ENCODE peak calls at places on chromosomes 7 and 10, in ten cellular contexts. S is neural progenitor cell, M is AG04449, V is stomach, T is fibroblast of lung, L is tibial nerve, O is trophoblast cell, D is hepatocyte, E is skeletal muscle cell, N is brain microvascular endothelial cell. B is an unnamed sample.

GRCh38 chr7:113945018-113945938 is 26.5 kb upstream of the PPP1R3A start:
- DNase-seq in S (no peak), M (no peak), V (no peak), T (peak; percentile 2), L (no peak), O (no peak), D (no peak), E (no peak), N (no peak), B (no peak)

GRCh38 chr7:46059308-46060020 is 138.4 kb upstream of the IGFBP3 start:
- DNase-seq in S (no peak), M (no peak), V (no peak), T (no peak), L (no peak), O (no peak), D (no peak), E (no peak), N (no peak), B (peak; percentile 28)

GRCh38 chr10:83373659-83374058 is 765.6 kb upstream of the GHITM start:
- DNase-seq in S (peak; percentile 50), M (no peak), V (no peak), T (no peak), L (no peak), O (no peak), D (peak; percentile 26), E (no peak), N (peak; percentile 1), B (no peak)

GRCh38 chr10:74018241-74018640 is 20.3 kb downstream of the VCL start:
- DNase-seq in S (no peak), M (no peak), V (peak; percentile 36), T (no peak), L (no peak), O (no peak), D (no peak), E (no peak), N (no peak), B (no peak)

GRCh38 chr10:69647101-69647500 is 17.1 kb downstream of the FAM241B start:
- DNase-seq in S (no peak), M (no peak), V (no peak), T (no peak), L (no peak), O (no peak), D (no peak), E (no peak), N (no peak), B (no peak)

GRCh38 chr7:95636140-95636539 is 39.8 kb upstream of the PDK4 start:
- DNase-seq in S (no peak), M (no peak), V (no peak), T (peak; percentile 21), L (no peak), O (no peak), D (no peak), E (no peak), N (peak; percentile 3), B (no peak)

GRCh38 chr7:123797673-123798526 is 47.1 kb upstream of the HYAL4 start:
- DNase-seq in S (peak; percentile 28), M (peak; percentile 26), V (no peak), T (peak; percentile 94), L (no peak), O (peak; percentile 37), D (peak; percentile 69), E (peak; percentile 49), N (peak; percentile 59), B (no peak)

GRCh38 chr10:566241-566885 is 123.1 kb downstream of the DIP2C start:
- DNase-seq in S (no peak), M (no peak), V (no peak), T (no peak), L (no peak), O (no peak), D (peak; percentile 35), E (no peak), N (no peak), B (no peak)

GRCh38 chr7:158760445-158760764 is 55.8 kb upstream of the NCAPG2 start:
- DNase-seq in S (no peak), M (no peak), V (no peak), T (no peak), L (no peak), O (no peak), D (no peak), E (no peak), N (no peak), B (no peak)

GRCh38 chr10:102713483-102713813 is 749 bp downstream of the ARL3 start:
- DNase-seq in S (no peak), M (no peak), V (no peak), T (no peak), L (no peak), O (peak; percentile 45), D (no peak), E (no peak), N (no peak), B (peak; percentile 20)

DNA sequence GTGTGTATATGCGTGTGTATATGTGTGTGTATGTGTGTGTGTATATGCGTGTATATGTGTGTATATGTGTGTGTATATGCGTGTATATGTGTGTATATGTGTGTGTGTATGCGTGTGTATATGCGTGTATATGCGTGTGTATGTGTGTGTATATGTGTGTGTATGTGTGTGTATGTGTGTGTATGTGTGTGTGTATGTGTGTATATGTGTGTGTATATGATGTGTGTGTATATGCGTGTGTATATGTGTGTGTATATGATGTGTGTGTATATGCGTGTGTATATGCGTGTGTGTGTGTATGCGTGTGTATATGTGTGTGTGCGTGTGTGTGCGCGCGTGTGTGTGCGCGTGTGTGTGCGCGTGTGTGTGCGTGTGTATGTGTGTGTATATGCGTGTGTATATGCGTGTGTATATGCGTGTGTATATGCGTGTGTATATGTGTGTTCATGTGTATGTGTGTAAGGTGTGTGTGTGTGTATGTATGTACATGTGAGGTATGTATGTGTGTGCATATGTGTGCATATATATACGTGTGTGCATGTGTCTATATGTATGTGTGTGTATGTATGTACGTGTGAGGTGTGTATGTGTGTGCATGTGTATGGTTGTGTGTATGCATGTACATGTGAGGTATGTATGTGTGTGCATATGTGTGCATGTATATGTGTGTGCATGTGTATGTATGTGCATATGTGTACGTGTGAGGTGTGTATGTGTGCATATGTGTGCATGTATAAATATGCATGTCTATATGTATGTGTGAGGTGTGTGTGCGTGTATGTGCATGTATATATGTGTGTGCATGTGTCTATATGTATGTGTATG is 5.9 kb downstream of the UCN3 start:
- DNase-seq in S (no peak), M (no peak), V (no peak), T (no peak), L (no peak), O (no peak), D (no peak), E (no peak), N (no peak), B (no peak)
- H3K4me3 ChIP-seq in S (no peak overlapping the region), M (no peak overlapping the region), V (no peak overlapping the region), T (no peak overlapping the region), L (no peak overlapping the region), O (no peak overlapping the region), D (no peak overlapping the region), E (no peak overlapping the region), N (no peak overlapping the region), B (no peak overlapping the region)

DNA sequence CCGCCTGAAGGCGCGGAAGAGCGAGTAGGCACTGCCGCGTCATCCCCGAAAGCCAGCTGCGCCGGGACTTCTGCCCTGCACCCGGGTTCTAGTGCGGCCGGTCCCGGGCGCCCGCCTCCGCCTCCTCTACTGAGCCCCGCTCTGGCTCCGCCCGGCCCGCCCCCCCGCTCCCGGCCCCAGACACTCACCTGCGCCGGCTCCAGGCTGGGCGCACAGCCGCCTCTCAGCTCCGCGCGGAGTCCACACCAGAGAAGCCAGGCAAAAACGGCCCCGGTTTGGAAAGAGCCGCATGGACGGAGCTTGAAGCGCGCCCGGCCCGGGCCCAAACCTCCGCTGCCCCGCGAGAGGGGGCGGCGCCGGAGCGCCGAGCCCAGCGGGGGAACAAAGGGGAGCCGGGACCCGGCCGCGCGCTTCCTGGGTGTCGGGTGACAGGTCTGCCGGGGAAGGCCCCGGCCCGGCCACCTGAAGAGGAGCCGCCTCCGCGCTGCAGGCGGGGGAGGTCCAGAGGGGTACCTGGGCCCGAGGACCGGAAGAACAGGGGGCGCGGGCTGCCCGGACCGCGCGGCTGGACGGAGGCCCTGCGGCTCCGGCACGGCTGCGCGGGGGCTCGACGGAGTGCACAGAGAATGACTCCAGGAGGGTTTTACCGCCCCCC is 168.2 kb downstream of the NRF1 start:
- DNase-seq in S (peak; percentile 85), M (no peak), V (peak; percentile 72), T (no peak), L (no peak), O (peak; percentile 65), D (peak; percentile 82), E (no peak), N (no peak), B (no peak)
- H3K4me3 ChIP-seq in S (peak overlapping the region; percentile 41), M (no peak overlapping the region), V (peak overlapping the region; percentile 57), T (no peak overlapping the region), L (no peak overlapping the region), O (peak overlapping the region; percentile 63), D (peak overlapping the region; percentile 70), E (peak overlapping the region; percentile 31), N (no peak overlapping the region), B (peak overlapping the region; percentile 54)

DNA sequence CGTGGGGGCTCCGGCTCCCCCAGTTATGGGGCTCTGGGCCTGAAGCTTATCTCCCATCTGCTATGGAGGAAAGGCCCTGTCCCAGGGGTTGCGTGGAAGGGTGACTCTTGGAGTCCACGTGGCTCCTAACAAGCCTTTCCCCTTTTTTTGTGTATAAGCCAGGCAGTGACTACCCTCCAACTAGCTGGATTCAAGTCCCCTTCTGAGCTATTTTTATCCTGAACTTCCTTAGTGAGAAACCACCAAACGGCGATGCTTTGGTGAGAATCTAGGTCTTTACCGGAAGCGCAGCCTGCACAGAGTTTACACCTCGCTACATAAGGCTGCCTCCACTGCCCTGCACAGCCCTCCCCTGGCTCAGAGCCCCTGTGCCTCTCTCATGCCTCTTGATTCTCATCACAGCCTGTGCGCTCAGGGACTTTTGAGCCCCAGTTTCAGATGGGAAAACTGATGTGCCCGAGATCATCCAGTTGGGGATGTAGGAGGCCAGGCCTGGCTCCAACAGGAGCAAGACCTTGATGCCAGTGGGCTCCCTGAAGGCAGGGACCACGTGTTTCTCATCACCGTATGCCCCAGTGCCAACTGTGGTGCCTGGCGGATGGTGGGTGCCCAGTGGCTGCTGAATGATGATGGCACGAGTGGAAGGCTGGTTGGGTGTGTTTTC is 102.3 kb upstream of the PPIF start:
- DNase-seq in S (no peak), M (no peak), V (no peak), T (no peak), L (no peak), O (no peak), D (no peak), E (no peak), N (no peak), B (no peak)
- H3K4me3 ChIP-seq in S (no peak overlapping the region), M (no peak overlapping the region), V (no peak overlapping the region), T (no peak overlapping the region), L (no peak overlapping the region), O (no peak overlapping the region), D (no peak overlapping the region), E (no peak overlapping the region), N (no peak overlapping the region), B (no peak overlapping the region)

DNA sequence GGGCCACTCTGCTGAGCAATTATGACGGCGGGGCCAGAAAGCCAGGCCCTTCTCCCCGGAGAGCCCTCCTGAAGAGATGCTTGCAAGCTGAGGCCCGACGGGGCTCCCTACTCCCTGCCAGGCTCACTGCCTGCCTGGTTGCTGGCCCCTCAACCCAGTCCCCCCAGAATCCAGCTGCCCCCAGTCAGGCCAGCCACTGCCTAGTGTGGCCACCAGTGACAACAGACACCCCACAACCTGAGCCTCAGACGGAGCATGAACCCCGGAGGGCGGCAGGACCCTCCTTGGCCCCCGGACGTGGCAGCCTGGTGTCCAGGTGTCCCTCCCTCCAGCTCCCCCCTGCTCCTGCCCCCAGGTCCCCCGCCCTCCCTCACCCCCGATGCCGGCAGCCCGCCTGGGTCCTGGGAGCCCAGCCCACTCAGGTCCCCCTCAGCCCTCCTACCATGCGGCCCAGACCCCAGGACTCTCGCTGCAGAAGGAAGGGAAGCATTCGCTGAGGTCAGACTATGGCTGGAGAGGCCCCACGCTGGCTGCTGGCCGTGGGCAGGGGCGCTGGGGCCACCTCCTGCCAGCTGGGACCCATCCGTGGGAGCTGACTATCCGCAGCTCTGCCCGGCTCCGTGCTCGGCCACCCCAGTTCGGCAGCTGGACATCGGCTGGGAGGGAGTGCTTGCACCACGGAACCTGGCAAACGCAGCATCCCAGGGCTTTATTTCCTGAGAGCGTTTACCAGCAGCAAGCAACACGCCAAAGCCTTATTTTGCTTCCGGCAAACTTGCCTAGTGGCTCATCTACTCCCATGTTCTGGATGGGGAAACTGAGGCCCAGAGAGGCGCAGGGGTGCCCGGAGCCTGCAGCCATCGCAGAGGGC is 89.8 kb downstream of the UNCX start:
- DNase-seq in S (no peak), M (no peak), V (no peak), T (no peak), L (no peak), O (no peak), D (no peak), E (no peak), N (no peak), B (no peak)
- H3K4me3 ChIP-seq in S (no peak overlapping the region), M (no peak overlapping the region), V (no peak overlapping the region), T (no peak overlapping the region), L (no peak overlapping the region), O (no peak overlapping the region), D (no peak overlapping the region), E (no peak overlapping the region), N (no peak overlapping the region), B (no peak overlapping the region)

B was measured in gastrocnemius medialis.